ENCODE peak calls at places on chromosomes 11 and 22, in six cellular contexts. Y is CD8-positive, alpha-beta memory T cell; I is T-helper 9 cell; C is stimulated activated CD8-positive, alpha-beta memory T cell treated with anti-CD3 and anti-CD28 coated beads, Interleukin-4, amount 100 ng/mL, for 48 hours; R is COR-L47; A is Peyer's patch. Z is an unnamed sample.

GRCh38 chr11:31262761-31263160 is 106.8 kb downstream of the DCDC1 start:
- DNase-seq in A (no peak), C (no peak), I (no peak), Y (no peak), R (no peak), Z (no peak)

GRCh38 chr11:79237676-79238075 is 203.2 kb downstream of the TENM4 start:
- DNase-seq in Y (no peak), C (no peak), R (no peak), I (no peak), A (no peak), Z (no peak)

GRCh38 chr11:125429174-125429707 is 66.8 kb downstream of the FEZ1 start:
- DNase-seq in I (peak), A (no peak), C (peak), Y (peak), R (peak), Z (peak)

GRCh38 chr11:9664276-9665171 is 647 bp downstream of the SWAP70 start:
- DNase-seq in Y (no peak), R (no peak), C (peak), I (no peak), A (peak), Z (no peak)

GRCh38 chr11:3132271-3132781 is 32.8 kb downstream of the OSBPL5 start:
- DNase-seq in Y (no peak), I (no peak), A (no peak), C (no peak), R (no peak), Z (no peak)

GRCh38 chr22:41935015-41935908 is 8.7 kb upstream of the TNFRSF13C start:
- DNase-seq in A (no peak), Y (no peak), I (no peak), R (no peak), C (no peak), Z (no peak)

GRCh38 chr22:20966883-20967696 is at the start of gene AIFM3:
- DNase-seq in I (no peak), R (no peak), Y (no peak), C (no peak), A (no peak), Z (no peak)

GRCh38 chr22:30015846-30016245 is 64.4 kb upstream of the HORMAD2 start:
- DNase-seq in C (no peak), R (no peak), A (no peak), Y (no peak), I (no peak), Z (no peak)

GRCh38 chr22:42271906-42272305 is 1.5 kb upstream of the TCF20 start:
- DNase-seq in A (no peak), C (no peak), Y (no peak), R (no peak), I (no peak), Z (no peak)

GRCh38 chr22:50498322-50498861 is 9.1 kb downstream of the LMF2 start:
- DNase-seq in R (peak), A (peak), C (peak), I (peak), Y (peak), Z (peak)

GRCh38 chr11:15912291-15912690 is 444.1 kb downstream of the SOX6 start:
- DNase-seq in A (no peak), I (no peak), R (no peak), C (no peak), Y (no peak), Z (no peak)

GRCh38 chr11:58830693-58831301 is 13.7 kb downstream of the GLYATL2 start:
- DNase-seq in A (no peak), C (no peak), Y (no peak), I (no peak), R (no peak), Z (no peak)

GRCh38 chr11:116731097-116731761 is 41.6 kb downstream of the BUD13 start:
- DNase-seq in Y (no peak), C (no peak), R (peak), I (no peak), A (no peak), Z (peak)

GRCh38 chr22:45843030-45843429 is 133.9 kb downstream of the WNT7B start:
- DNase-seq in A (no peak), I (no peak), R (no peak), C (no peak), Y (no peak), Z (no peak)

GRCh38 chr11:419248-420005 is 4.6 kb upstream of the SIGIRR start:
- DNase-seq in R (no peak), C (no peak), A (no peak), I (no peak), Y (no peak), Z (no peak)

GRCh38 chr11:111938687-111939160 is 1.6 kb downstream of the DIXDC1 start:
- DNase-seq in Y (peak), A (no peak), I (no peak), C (peak), R (peak), Z (no peak)